ENCODE peak calls at places on chromosomes 6 and 20, in seven cellular contexts. L, B, R, T, H, K and V are unnamed samples.

GRCh38 chr6:11414564-11414963 is 123.0 kb upstream of the TMEM170B start:
- DNase-seq in L (peak), B (peak), R (no peak), T (no peak), H (no peak), K (no peak), V (no peak)

GRCh38 chr6:127341471-127342202 is 1.8 kb downstream of the ECHDC1 start:
- DNase-seq in L (no peak), B (peak), R (no peak), T (no peak), H (no peak), K (no peak), V (no peak)

GRCh38 chr20:1965520-1966278 is 28.2 kb downstream of the PDYN start:
- DNase-seq in L (peak), B (peak), R (peak), T (peak), H (peak), K (peak), V (peak)

GRCh38 chr6:14734416-14735340 is 511.2 kb upstream of the JARID2 start:
- DNase-seq in L (no peak), B (no peak), R (peak), T (peak), H (peak), K (no peak), V (no peak)

GRCh38 chr6:82268301-82268846 is 20.8 kb upstream of the IBTK start:
- DNase-seq in L (no peak), B (no peak), R (no peak), T (peak), H (no peak), K (no peak), V (no peak)

GRCh38 chr6:136994782-136995181 is 50.0 kb downstream of the IL20RA start:
- DNase-seq in L (no peak), B (no peak), R (no peak), T (no peak), H (no peak), K (no peak), V (no peak)

GRCh38 chr20:36435799-36436541 is 105.3 kb upstream of the MYL9 start:
- DNase-seq in L (peak), B (no peak), R (peak), T (peak), H (peak), K (peak), V (peak)

GRCh38 chr6:116387374-116387773 is 16.6 kb downstream of the DSE start:
- DNase-seq in L (no peak), B (peak), R (peak), T (peak), H (no peak), K (no peak), V (no peak)

GRCh38 chr6:54665246-54665645 is 181.3 kb upstream of the FAM83B start:
- DNase-seq in L (no peak), B (no peak), R (no peak), T (no peak), H (no peak), K (no peak), V (no peak)

GRCh38 chr6:7311920-7312615 is 931 bp downstream of the SSR1 start:
- DNase-seq in L (no peak), B (peak), R (peak), T (no peak), H (no peak), K (no peak), V (no peak)

DNA sequence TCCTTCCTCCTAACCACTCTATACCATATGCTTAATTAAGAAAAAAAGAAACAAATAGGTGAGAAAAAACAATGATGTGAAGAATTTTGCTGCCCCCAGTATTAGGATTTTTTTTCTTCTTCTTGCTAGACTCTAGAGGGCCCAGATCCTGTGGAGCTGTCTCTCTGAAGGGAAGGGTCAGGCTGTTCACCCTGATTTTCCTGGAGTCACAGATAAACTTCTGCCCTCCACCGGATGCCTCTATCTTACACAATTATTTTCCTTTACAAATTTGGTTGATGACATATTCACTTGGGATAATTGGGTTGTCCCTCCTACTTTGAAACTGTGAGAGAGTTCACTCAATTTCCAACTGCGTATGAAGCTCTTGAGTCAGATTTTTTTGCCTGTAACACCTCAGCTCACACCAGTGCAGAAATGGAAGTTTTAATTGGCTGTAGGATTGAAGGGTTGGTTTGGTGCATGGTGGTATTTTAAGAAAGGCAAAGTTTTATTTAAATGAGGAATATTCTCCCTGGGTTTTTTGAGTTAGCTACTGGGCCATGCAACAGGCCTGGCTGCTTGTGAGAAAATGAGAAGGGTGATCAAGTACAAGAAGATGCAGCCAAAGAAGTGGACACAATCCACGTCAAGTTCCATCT is 73.7 kb upstream of the ESR1 start:
- DNase-seq in L (no peak), B (no peak), R (no peak), T (peak), H (peak), K (no peak), V (no peak)
- H3K27ac ChIP-seq in L (no peak), B (no peak), R (no peak), T (no peak), H (no peak), K (no peak), V (no peak)

GRCh38 chr6:31057426-31058003 is 47.2 kb downstream of the MUC22 start:
- DNase-seq in L (no peak), B (no peak), R (peak), T (peak), H (no peak), K (no peak), V (no peak)
- H3K27ac ChIP-seq in L (no peak), B (no peak), R (peak), T (no peak), H (no peak), K (no peak), V (no peak)

DNA sequence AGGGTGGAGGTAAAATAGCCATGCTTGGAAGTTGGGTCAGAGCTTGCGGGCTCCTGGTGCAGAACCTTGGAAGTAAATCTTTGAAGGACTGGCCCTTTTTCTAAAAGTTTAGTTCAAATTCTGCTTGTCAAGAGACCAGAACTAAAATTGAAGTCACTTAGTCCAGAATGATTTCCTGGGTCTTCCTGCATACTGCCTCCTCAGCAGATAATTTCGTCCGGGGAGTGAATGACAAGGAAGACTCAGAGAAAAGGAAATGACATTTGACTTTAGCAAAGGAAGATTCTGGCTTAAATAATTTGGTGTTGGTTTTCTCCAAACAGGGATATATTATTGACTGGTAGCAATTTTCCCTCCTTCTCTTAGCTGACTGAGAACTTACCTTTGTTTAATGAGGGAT is 1.2 kb downstream of the TM9SF4 start:
- DNase-seq in L (no peak), B (no peak), R (no peak), T (no peak), H (no peak), K (no peak), V (no peak)
- H3K27ac ChIP-seq in L (peak), B (peak), R (no peak), T (peak), H (no peak), K (no peak), V (no peak)

GRCh38 chr20:49775229-49775693 is 37.4 kb upstream of the SLC9A8 start:
- DNase-seq in L (no peak), B (no peak), R (peak), T (peak), H (peak), K (peak), V (peak)
- H3K27ac ChIP-seq in L (no peak), B (no peak), R (no peak), T (no peak), H (peak), K (no peak), V (no peak)